ENCODE peak calls at places on chromosomes 13 and 19, in nine cellular contexts. E is stimulated activated CD4-positive, alpha-beta T cell treated with anti-CD3 and anti-CD28 coated beads, Interleukin-1b, Interleukin-23, amount 100 ng/mL, for 24 hours; Z is T-helper 2 cell; D is fibroblast of pulmonary artery; U is amniotic stem cell; W is activated T-helper 9 cell treated with anti-CD3 and anti-CD28 coated beads, Interleukin-2, amount 50 U/mL, for 16 hours; F is GOT3; X is MCF 10A; C is activated CD4-positive, alpha-beta T cell treated with anti-CD3 and anti-CD28 coated beads for 24 hours. J is an unnamed sample.

GRCh38 chr13:110897024-110897423 is 17.8 kb downstream of the ANKRD10 start:
- DNase-seq in F (no peak), C (no peak), D (no peak), Z (no peak), E (no peak), X (no peak), W (no peak), U (no peak), J (no peak)

GRCh38 chr19:1632462-1633268 is 19.8 kb downstream of the TCF3 start:
- DNase-seq in C (no peak), U (no peak), Z (no peak), W (no peak), E (no peak), X (no peak), F (no peak), D (no peak), J (no peak)

GRCh38 chr13:110227864-110228643 is 78.9 kb downstream of the COL4A1 start:
- DNase-seq in W (no peak), X (no peak), D (no peak), C (no peak), E (no peak), U (no peak), Z (no peak), F (no peak), J (no peak)

GRCh38 chr13:51916962-51917361 is 55.2 kb downstream of the CCDC70 start:
- DNase-seq in C (no peak), Z (no peak), D (no peak), E (no peak), W (no peak), F (no peak), X (no peak), U (no peak), J (no peak)

GRCh38 chr13:99361197-99361596 is 54.0 kb upstream of the GPR183 start:
- DNase-seq in X (no peak), E (no peak), U (no peak), Z (no peak), W (no peak), C (no peak), F (no peak), D (no peak), J (no peak)

GRCh38 chr19:35468637-35469036 is 20.6 kb downstream of the FFAR2 start:
- DNase-seq in C (no peak), F (no peak), X (peak), E (no peak), W (peak), D (peak), Z (peak), U (no peak), J (no peak)

GRCh38 chr19:47186337-47187022 is 44.5 kb downstream of the BBC3 start:
- DNase-seq in W (peak), C (peak), E (peak), F (no peak), D (no peak), U (no peak), X (no peak), Z (peak), J (no peak)

GRCh38 chr19:46068345-46069258 is 27.8 kb upstream of the IGFL4 start:
- DNase-seq in U (peak), Z (no peak), D (peak), C (no peak), E (no peak), F (peak), X (peak), W (no peak), J (no peak)

GRCh38 chr13:94712287-94712811 is at the start of gene SOX21:
- DNase-seq in F (no peak), W (no peak), X (no peak), E (no peak), C (no peak), Z (no peak), U (no peak), D (no peak), J (no peak)

GRCh38 chr19:46975918-46976782 is 43.5 kb upstream of the NPAS1 start:
- DNase-seq in F (peak), W (no peak), C (no peak), X (peak), E (no peak), D (peak), Z (no peak), U (peak), J (peak)

GRCh38 chr13:26482451-26483197 is 74.9 kb upstream of the WASF3 start:
- DNase-seq in X (peak), W (peak), F (no peak), C (peak), Z (no peak), D (peak), E (peak), U (peak), J (peak)

GRCh38 chr19:10182847-10183246 is 11.9 kb downstream of the DNMT1 start:
- DNase-seq in U (no peak), W (no peak), F (no peak), X (no peak), D (no peak), Z (no peak), C (no peak), E (no peak), J (no peak)

GRCh38 chr19:38812841-38813320 is at the start of gene LGALS4:
- DNase-seq in D (no peak), C (no peak), U (no peak), F (no peak), E (no peak), Z (no peak), W (no peak), X (no peak), J (no peak)

GRCh38 chr19:11781295-11782057 is 14.7 kb downstream of the ZNF441 start:
- DNase-seq in E (no peak), F (no peak), U (no peak), D (peak), W (no peak), C (no peak), Z (no peak), X (no peak), J (no peak)

GRCh38 chr19:52297601-52298358 is 811 bp downstream of the ZNF480 start:
- DNase-seq in D (peak), U (no peak), F (no peak), X (no peak), C (no peak), W (no peak), E (no peak), Z (no peak), J (no peak)

GRCh38 chr13:59641758-59642157 is 522.0 kb downstream of the DIAPH3 start:
- DNase-seq in C (no peak), X (no peak), D (peak), Z (no peak), E (no peak), U (no peak), F (no peak), W (no peak), J (no peak)

GRCh38 chr13:27022571-27023311 is 148.9 kb downstream of the USP12 start:
- DNase-seq in F (no peak), X (peak), U (no peak), Z (no peak), E (no peak), D (no peak), C (no peak), W (no peak), J (no peak)

GRCh38 chr13:114134944-114135610 is 2.7 kb upstream of the RASA3 start:
- DNase-seq in Z (no peak), F (no peak), E (no peak), W (no peak), U (no peak), C (no peak), X (no peak), D (no peak), J (no peak)

J was measured in uterus.